ENCODE peak calls at places on chromosome 15, in nine cellular contexts. A, Z, U, X, L, B, O, V and F are unnamed samples.

GRCh38 chr15:100612539-100612938 is 10.2 kb downstream of the ASB7 start:
- DNase-seq in A (no peak), Z (no peak), U (no peak), X (no peak), L (no peak), B (no peak), O (no peak), V (no peak), F (no peak)

GRCh38 chr15:48358229-48358641 is 27.0 kb downstream of the DUT start:
- DNase-seq in A (no peak), Z (no peak), U (no peak), X (no peak), L (peak; percentile 74), B (no peak), O (no peak), V (no peak), F (no peak)

GRCh38 chr15:29674661-29675533 is 147.4 kb downstream of the TJP1 start:
- DNase-seq in A (no peak), Z (no peak), U (peak; percentile 88), X (peak; percentile 40), L (peak; percentile 53), B (peak; percentile 69), O (peak; percentile 58), V (peak; percentile 95), F (peak; percentile 67)

GRCh38 chr15:29037997-29038700 is 152.4 kb downstream of the APBA2 start:
- DNase-seq in A (no peak), Z (no peak), U (no peak), X (no peak), L (no peak), B (no peak), O (no peak), V (no peak), F (no peak)

GRCh38 chr15:48631191-48631770 is 14.2 kb downstream of the FBN1 start:
- DNase-seq in A (no peak), Z (no peak), U (no peak), X (peak; percentile 51), L (peak; percentile 76), B (no peak), O (no peak), V (no peak), F (no peak)

GRCh38 chr15:36579792-36580431 is 486 bp downstream of the CDIN1 start:
- DNase-seq in A (no peak), Z (no peak), U (no peak), X (no peak), L (peak; percentile 56), B (peak; percentile 52), O (no peak), V (no peak), F (no peak)

GRCh38 chr15:71066983-71067382 is 48.3 kb upstream of the THSD4 start:
- DNase-seq in A (peak; percentile 57), Z (no peak), U (no peak), X (peak; percentile 22), L (peak; percentile 95), B (no peak), O (no peak), V (no peak), F (no peak)

GRCh38 chr15:68020685-68021084 is 33.4 kb upstream of the PIAS1 start:
- DNase-seq in A (no peak), Z (no peak), U (no peak), X (no peak), L (no peak), B (no peak), O (no peak), V (no peak), F (no peak)

GRCh38 chr15:67838789-67839332 is 984 bp downstream of the RNU6-1 start:
- DNase-seq in A (no peak), Z (no peak), U (peak; percentile 90), X (peak; percentile 70), L (peak; percentile 69), B (peak; percentile 79), O (peak; percentile 67), V (peak; percentile 84), F (no peak)

GRCh38 chr15:77553257-77553656 is 79.5 kb downstream of the LINGO1 start:
- DNase-seq in A (no peak), Z (no peak), U (no peak), X (no peak), L (no peak), B (no peak), O (no peak), V (no peak), F (no peak)

GRCh38 chr15:77554306-77555080 is 78.2 kb downstream of the LINGO1 start:
- DNase-seq in A (no peak), Z (no peak), U (no peak), X (no peak), L (no peak), B (no peak), O (no peak), V (no peak), F (no peak)

GRCh38 chr15:77552066-77552465 is 80.6 kb downstream of the LINGO1 start:
- DNase-seq in A (no peak), Z (no peak), U (no peak), X (no peak), L (no peak), B (no peak), O (no peak), V (no peak), F (no peak)

GRCh38 chr15:77555232-77555631 is 77.5 kb downstream of the LINGO1 start:
- DNase-seq in A (no peak), Z (no peak), U (no peak), X (no peak), L (no peak), B (no peak), O (no peak), V (no peak), F (no peak)

GRCh38 chr15:77557178-77557960 is 75.3 kb downstream of the LINGO1 start:
- DNase-seq in A (no peak), Z (no peak), U (no peak), X (no peak), L (no peak), B (peak; percentile 33), O (peak; percentile 48), V (no peak), F (no peak)
- H3K27ac ChIP-seq in A (no peak overlapping the region), Z (no peak overlapping the region), U (no peak overlapping the region), X (no peak overlapping the region), L (no peak overlapping the region), B (no peak overlapping the region), O (peak overlapping the region; percentile 4), V (no peak overlapping the region), F (no peak overlapping the region)

DNA sequence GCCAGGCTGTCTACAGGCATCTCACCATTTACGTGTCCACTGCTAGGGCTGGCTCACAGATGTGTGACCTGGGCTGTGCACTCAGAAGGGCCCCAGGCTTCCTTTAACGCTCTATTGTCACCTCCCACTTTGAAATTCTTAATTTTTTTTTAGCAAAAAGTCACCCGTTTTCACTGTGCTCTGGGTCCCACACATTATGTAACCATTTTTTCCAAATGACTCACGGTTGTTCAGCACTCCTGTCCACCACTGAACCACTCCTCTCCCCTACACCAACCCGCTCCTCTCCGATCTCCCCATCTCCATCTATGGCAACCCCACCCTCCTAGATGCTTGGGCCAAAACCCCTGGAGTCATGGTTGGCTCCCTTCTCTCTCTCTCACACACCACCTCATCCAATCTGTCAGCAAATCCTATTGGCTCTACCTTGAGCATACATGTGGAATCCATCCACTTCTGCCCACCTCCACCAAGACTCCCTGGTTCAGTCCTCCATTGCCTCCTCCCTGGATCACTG is 41.1 kb upstream of the LINGO1 start:
- DNase-seq in A (no peak), Z (no peak), U (no peak), X (no peak), L (peak; percentile 8), B (no peak), O (no peak), V (no peak), F (no peak)
- H3K27me3 ChIP-seq in A (no peaks in the 10 kb centered on the region), Z (no peaks in the 10 kb centered on the region), U (peaks cover 23% of the 10 kb centered on the region), X (no peaks in the 10 kb centered on the region), L (peaks cover 58% of the 10 kb centered on the region), B (no peaks in the 10 kb centered on the region), O (peaks cover 27% of the 10 kb centered on the region), V (no peaks in the 10 kb centered on the region), F (no peaks in the 10 kb centered on the region)

DNA sequence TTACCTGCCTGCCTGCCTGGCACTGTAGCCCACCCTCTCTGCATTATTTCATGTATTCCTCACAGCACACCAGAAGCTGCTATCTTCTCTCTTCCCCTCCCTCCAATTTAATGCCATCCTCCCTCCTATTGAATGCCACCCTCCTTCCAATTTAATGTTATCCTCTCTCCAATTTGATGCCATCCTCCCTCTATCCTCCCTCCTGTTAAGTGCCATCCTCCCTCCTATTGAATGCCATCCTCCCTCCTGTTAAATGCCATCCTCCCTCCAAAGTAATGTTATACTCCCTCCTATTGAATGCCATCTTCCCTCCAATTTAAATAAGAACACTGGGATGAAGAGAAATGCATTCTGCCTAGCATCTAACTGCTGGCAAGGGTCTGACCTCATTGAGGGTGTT is 11.1 kb downstream of the ATP10A start:
- DNase-seq in A (no peak), Z (no peak), U (no peak), X (no peak), L (no peak), B (no peak), O (no peak), V (no peak), F (no peak)
- H3K27ac ChIP-seq in A (no peak overlapping the region), Z (peak overlapping the region; percentile 85), U (no peak overlapping the region), X (no peak overlapping the region), L (no peak overlapping the region), B (peak overlapping the region; percentile 55), O (no peak overlapping the region), V (no peak overlapping the region), F (no peak overlapping the region)

DNA sequence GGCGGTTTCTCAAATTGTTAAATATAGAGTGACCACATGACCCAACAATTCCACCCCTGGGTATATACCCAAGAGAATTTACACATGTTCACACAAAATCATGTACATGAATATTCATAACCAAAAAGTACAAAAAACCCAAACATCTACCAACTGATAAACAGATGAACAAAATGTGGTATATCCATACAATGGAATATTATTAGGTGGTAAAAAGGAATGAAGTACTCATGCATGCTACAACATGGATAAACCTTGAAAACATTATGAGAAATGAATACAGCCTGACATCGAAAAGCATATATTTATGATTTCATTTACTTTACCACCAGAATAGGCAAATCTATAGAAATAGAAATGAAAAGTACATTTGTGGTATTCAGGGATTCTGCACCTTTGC is 7.4 kb downstream of the PLCB2 start:
- DNase-seq in A (no peak), Z (no peak), U (no peak), X (no peak), L (no peak), B (no peak), O (no peak), V (no peak), F (no peak)
- H3K27me3 ChIP-seq in A (no peaks in the 10 kb centered on the region), Z (no peaks in the 10 kb centered on the region), U (no peaks in the 10 kb centered on the region), X (no peaks in the 10 kb centered on the region), L (peaks cover 20% of the 10 kb centered on the region), B (no peaks in the 10 kb centered on the region), O (no peaks in the 10 kb centered on the region), V (no peaks in the 10 kb centered on the region), F (no peaks in the 10 kb centered on the region)